ENCODE peak calls at places on chromosomes 3 and 15, in six cellular contexts. W, D, C, E, U and O are unnamed samples.

GRCh38 chr3:59879033-59879655 is 829.3 kb upstream of the CFAP20DC start:
- DNase-seq in W (no peak), D (no peak), C (no peak), E (no peak), U (no peak), O (no peak)

GRCh38 chr3:135513106-135514063 is 452.1 kb upstream of the PPP2R3A start:
- DNase-seq in W (no peak), D (no peak), C (peak; percentile 64), E (no peak), U (peak; percentile 52), O (no peak)

GRCh38 chr3:86837871-86838270 is 153.1 kb downstream of the VGLL3 start:
- DNase-seq in W (no peak), D (no peak), C (peak; percentile 7), E (no peak), U (no peak), O (no peak)

GRCh38 chr3:77042892-77043291 is 3.0 kb downstream of the ROBO2 start:
- DNase-seq in W (no peak), D (no peak), C (no peak), E (peak; percentile 80), U (no peak), O (peak; percentile 24)

GRCh38 chr15:59237119-59237853 is 30.6 kb downstream of the LDHAL6B start:
- DNase-seq in W (no peak), D (no peak), C (no peak), E (no peak), U (no peak), O (no peak)

GRCh38 chr15:71807125-71807629 is 3.2 kb upstream of the NR2E3 start:
- DNase-seq in W (no peak), D (no peak), C (peak; percentile 26), E (peak; percentile 68), U (peak; percentile 26), O (no peak)

GRCh38 chr15:28934645-28935044 is 48.9 kb downstream of the APBA2 start:
- DNase-seq in W (no peak), D (no peak), C (no peak), E (no peak), U (no peak), O (peak; percentile 31)

GRCh38 chr15:101213570-101213969 is 38.3 kb downstream of the CHSY1 start:
- DNase-seq in W (no peak), D (no peak), C (no peak), E (no peak), U (no peak), O (no peak)

GRCh38 chr3:23203651-23204111 is 554 bp downstream of the UBE2E2 start:
- DNase-seq in W (peak; percentile 36), D (no peak), C (no peak), E (peak; percentile 72), U (peak; percentile 1), O (peak; percentile 7)

GRCh38 chr15:64461577-64462162 is 1.3 kb downstream of the ZNF609 start:
- DNase-seq in W (peak; percentile 28), D (no peak), C (peak; percentile 33), E (peak; percentile 86), U (peak; percentile 16), O (no peak)

GRCh38 chr15:98904466-98905048 is 103.0 kb downstream of the PGPEP1L start:
- DNase-seq in W (no peak), D (no peak), C (peak; percentile 65), E (no peak), U (peak; percentile 51), O (peak; percentile 43)

GRCh38 chr3:40130721-40131120 is 178.8 kb upstream of the EIF1B start:
- DNase-seq in W (no peak), D (no peak), C (no peak), E (peak; percentile 66), U (no peak), O (no peak)

GRCh38 chr3:40971191-40972168 is 227.8 kb upstream of the CTNNB1 start:
- DNase-seq in W (peak; percentile 72), D (no peak), C (peak; percentile 95), E (peak; percentile 65), U (peak; percentile 96), O (no peak)

GRCh38 chr15:40593130-40593529 is 919 bp upstream of the KNL1 start:
- DNase-seq in W (no peak), D (no peak), C (no peak), E (no peak), U (no peak), O (no peak)

GRCh38 chr15:40595773-40596172 is 1.7 kb downstream of the KNL1 start:
- DNase-seq in W (no peak), D (no peak), C (no peak), E (no peak), U (no peak), O (no peak)

GRCh38 chr15:40593588-40594428 is at the start of gene KNL1:
- DNase-seq in W (peak; percentile 90), D (peak; percentile 70), C (peak; percentile 85), E (peak; percentile 91), U (peak; percentile 81), O (peak; percentile 95)

GRCh38 chr15:40595219-40595618 is 1.2 kb downstream of the KNL1 start:
- DNase-seq in W (no peak), D (no peak), C (no peak), E (peak; percentile 65), U (no peak), O (no peak)

GRCh38 chr15:40594429-40594836 is 384 bp downstream of the KNL1 start:
- DNase-seq in W (peak; percentile 38), D (no peak), C (peak; percentile 44), E (no peak), U (peak; percentile 23), O (no peak)
- H3K4me3 ChIP-seq in W (peak overlapping the region; percentile 67), D (peak overlapping the region; percentile 82), C (peak overlapping the region; percentile 99), E (peak overlapping the region; percentile 86), U (peak overlapping the region; percentile 96), O (peak overlapping the region; percentile 72)

DNA sequence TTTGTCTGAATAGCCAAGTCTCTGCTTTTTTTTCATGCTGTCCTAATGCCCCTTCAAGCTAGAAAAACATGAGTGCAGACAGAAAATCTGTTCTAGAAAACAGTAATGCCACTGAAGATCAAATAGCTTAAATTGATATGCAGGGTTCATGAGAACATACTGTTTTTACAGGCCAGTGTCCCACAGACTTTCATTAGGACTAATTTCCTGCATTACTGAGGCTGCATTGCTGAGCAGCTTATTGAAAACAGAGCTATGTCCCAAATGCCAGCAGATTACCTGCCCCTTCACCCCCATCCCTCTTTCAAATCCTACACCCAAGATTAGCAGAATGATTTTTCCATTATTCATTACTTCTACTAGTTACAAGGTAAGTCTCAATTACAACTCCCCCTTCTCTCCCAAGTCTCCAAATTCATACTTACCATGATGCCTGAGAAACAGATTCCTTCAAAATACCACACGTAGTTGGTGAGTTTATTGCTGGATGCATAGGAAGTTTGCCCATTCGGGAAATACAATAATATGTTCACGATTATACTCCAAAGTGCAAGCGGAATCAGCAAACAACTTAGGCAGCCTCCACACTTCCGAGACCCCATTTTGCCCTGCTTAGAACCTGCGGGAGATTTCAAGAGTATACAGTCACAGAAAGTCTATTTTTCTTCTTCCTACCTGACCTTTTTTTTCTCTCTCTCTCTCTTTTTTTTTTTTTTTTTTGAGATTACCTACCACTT is 487 bp downstream of the TM4SF18 start:
- DNase-seq in W (no peak), D (no peak), C (no peak), E (no peak), U (no peak), O (no peak)
- H3K27me3 ChIP-seq in W (no peaks in the 10 kb centered on the region), D (no peaks in the 10 kb centered on the region), C (no peaks in the 10 kb centered on the region), E (no peaks in the 10 kb centered on the region), U (no peaks in the 10 kb centered on the region), O (no peaks in the 10 kb centered on the region)

GRCh38 chr3:158570999-158571702 is at the start of gene MLF1:
- DNase-seq in W (peak; percentile 98), D (peak; percentile 56), C (peak; percentile 95), E (peak; percentile 98), U (peak; percentile 90), O (peak; percentile 97)
- H3K4me3 ChIP-seq in W (peak within 1 kb of the TSS; percentile 72), D (peak within 1 kb of the TSS; percentile 31), C (peak within 1 kb of the TSS; percentile 55), E (peak within 1 kb of the TSS; percentile 74), U (peak within 1 kb of the TSS; percentile 77), O (peak within 1 kb of the TSS; percentile 85)

DNA sequence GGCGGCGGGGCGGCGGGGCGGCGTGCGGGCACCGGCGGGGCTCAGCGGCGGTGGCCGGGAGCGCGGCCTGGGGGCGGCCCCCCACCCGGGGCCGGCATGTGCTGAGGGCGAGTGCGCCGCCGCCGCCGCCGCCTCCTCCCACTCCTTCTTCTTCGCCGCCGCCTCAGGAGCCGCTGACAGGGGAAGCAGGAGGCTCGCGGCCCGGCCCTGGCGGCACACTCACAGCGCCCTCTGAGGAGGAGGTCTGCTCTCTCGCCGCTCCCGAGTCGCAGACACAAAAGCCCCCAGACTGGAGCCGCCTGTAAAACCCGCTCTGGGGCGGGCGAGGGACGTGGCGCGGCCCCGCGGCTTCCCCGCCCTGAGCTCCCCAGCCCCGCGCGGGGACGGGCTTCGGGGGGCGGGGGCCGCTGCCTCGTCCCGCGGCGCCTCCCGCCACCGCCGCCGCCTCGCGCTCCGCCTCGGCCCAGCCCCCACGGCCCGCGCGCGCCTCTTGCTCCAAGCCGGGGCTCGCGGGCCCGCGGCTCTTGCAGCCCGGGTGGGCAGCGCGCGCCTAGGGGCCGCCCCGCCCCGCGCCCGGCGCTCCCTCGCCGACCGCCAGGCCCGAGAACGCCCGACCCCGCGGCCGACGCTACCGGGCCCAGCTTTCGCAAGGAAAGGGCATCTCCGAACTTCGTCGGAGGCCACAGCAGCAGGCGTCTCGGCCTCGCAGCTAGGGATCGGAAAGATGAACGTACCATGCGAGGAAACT is at the start of gene PYGO1:
- DNase-seq in W (peak; percentile 71), D (no peak), C (peak; percentile 74), E (peak; percentile 98), U (peak; percentile 59), O (peak; percentile 62)
- H3K27me3 ChIP-seq in W (no peaks in the 10 kb centered on the region), D (peaks cover 5% of the 10 kb centered on the region), C (no peaks in the 10 kb centered on the region), E (no peaks in the 10 kb centered on the region), U (no peaks in the 10 kb centered on the region), O (no peaks in the 10 kb centered on the region)

DNA sequence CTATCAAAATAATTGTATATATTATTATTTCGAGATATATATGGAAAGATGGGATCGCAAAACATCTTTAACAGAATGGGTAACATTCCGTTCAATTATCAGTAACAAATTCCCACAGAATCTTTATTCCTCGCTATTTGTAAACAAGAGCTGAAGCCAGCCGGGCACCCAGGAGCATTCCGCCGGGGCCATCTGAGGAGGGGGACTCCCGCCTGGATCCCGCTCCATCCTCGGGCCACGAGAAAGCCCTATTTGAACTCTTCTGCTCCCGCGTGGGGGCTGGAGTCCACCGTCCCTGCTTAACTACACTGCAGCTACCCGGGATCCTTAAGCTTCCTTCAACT is 698 bp downstream of the GPR176 start:
- DNase-seq in W (no peak), D (no peak), C (no peak), E (no peak), U (no peak), O (no peak)
- H3K4me3 ChIP-seq in W (peak overlapping the region; percentile 45), D (peak overlapping the region; percentile 69), C (peak overlapping the region; percentile 50), E (peak overlapping the region; percentile 96), U (peak overlapping the region; percentile 81), O (peak overlapping the region; percentile 82)

GRCh38 chr3:127454968-127455367 is 135.6 kb downstream of the TPRA1 start:
- DNase-seq in W (no peak), D (no peak), C (no peak), E (peak; percentile 46), U (no peak), O (no peak)
- H3K27me3 ChIP-seq in W (no peaks in the 10 kb centered on the region), D (peaks cover 9% of the 10 kb centered on the region), C (peaks cover 11% of the 10 kb centered on the region), E (peaks cover 47% of the 10 kb centered on the region), U (peaks cover 24% of the 10 kb centered on the region), O (peaks cover 35% of the 10 kb centered on the region)